ENCODE peak calls at places on chromosomes 11 and 22, in four cellular contexts. F, W, A and U are unnamed samples.

GRCh38 chr11:86676010-86676409 is 3.6 kb upstream of the ME3 start:
- DNase-seq in F (no peak), W (no peak), A (no peak), U (no peak)

GRCh38 chr11:1081601-1082311 is 7.1 kb downstream of the MUC2 start:
- DNase-seq in F (no peak), W (no peak), A (no peak), U (no peak)

GRCh38 chr11:64868904-64869570 is 9.4 kb downstream of the EHD1 start:
- DNase-seq in F (no peak), W (no peak), A (no peak), U (no peak)

GRCh38 chr22:32802291-32802826 is 854 bp downstream of the TIMP3 start:
- DNase-seq in F (no peak), W (no peak), A (no peak), U (no peak)

GRCh38 chr11:84333196-84333595 is 1047.0 kb upstream of the CCDC90B start:
- DNase-seq in F (no peak), W (no peak), A (no peak), U (no peak)

GRCh38 chr11:122665882-122666281 is 10.4 kb downstream of the UBASH3B start:
- DNase-seq in F (no peak), W (no peak), A (no peak), U (peak)

GRCh38 chr11:117917591-117917990 is 11.6 kb downstream of the TMPRSS13 start:
- DNase-seq in F (no peak), W (no peak), A (no peak), U (no peak)

GRCh38 chr22:19666663-19667593 is 47.4 kb upstream of the SEPTIN5 start:
- DNase-seq in F (no peak), W (peak), A (no peak), U (no peak)

GRCh38 chr22:50252081-50253045 is 1.3 kb upstream of the HDAC10 start:
- DNase-seq in F (peak), W (no peak), A (no peak), U (no peak)

GRCh38 chr22:35150163-35151107 is 84.5 kb downstream of the ISX start:
- DNase-seq in F (no peak), W (peak), A (no peak), U (peak)

GRCh38 chr22:17692841-17693240 is 54.3 kb downstream of the BCL2L13 start:
- DNase-seq in F (no peak), W (no peak), A (no peak), U (no peak)

GRCh38 chr11:46639197-46639839 is 22.0 kb downstream of the ATG13 start:
- DNase-seq in F (no peak), W (no peak), A (no peak), U (peak)

GRCh38 chr11:2511421-2512369 is 66.9 kb downstream of the KCNQ1 start:
- DNase-seq in F (peak), W (peak), A (no peak), U (peak)

GRCh38 chr11:2689551-2690260 is 10.1 kb downstream of the KCNQ1OT1 start:
- DNase-seq in F (no peak), W (no peak), A (no peak), U (no peak)

GRCh38 chr11:64723907-64724862 is 1.2 kb upstream of the NRXN2 start:
- DNase-seq in F (no peak), W (no peak), A (no peak), U (no peak)

GRCh38 chr11:58006940-58007339 is 16.7 kb upstream of the OR9Q1 start:
- DNase-seq in F (no peak), W (no peak), A (no peak), U (no peak)

GRCh38 chr11:13942908-13943505 is 19.5 kb upstream of the SPON1 start:
- DNase-seq in F (no peak), W (no peak), A (no peak), U (no peak)

GRCh38 chr11:26704249-26704648 is 17.6 kb downstream of the SLC5A12 start:
- DNase-seq in F (no peak), W (no peak), A (no peak), U (no peak)

GRCh38 chr11:134176284-134176683 is 47.5 kb downstream of the NCAPD3 start:
- DNase-seq in F (no peak), W (no peak), A (no peak), U (no peak)

GRCh38 chr11:10305262-10305963 is 540 bp downstream of the ADM start:
- DNase-seq in F (no peak), W (peak), A (no peak), U (peak)

GRCh38 chr11:119323532-119324033 is 6.7 kb upstream of the MCAM start:
- DNase-seq in F (no peak), W (peak), A (peak), U (no peak)

GRCh38 chr22:23233746-23234408 is 53.6 kb downstream of the BCR start:
- DNase-seq in F (no peak), W (peak), A (no peak), U (no peak)

GRCh38 chr11:33772300-33772699 is 2.0 kb downstream of the FBXO3 start:
- DNase-seq in F (no peak), W (peak), A (no peak), U (no peak)

GRCh38 chr11:33775832-33776231 is 1.5 kb upstream of the FBXO3 start:
- DNase-seq in F (no peak), W (no peak), A (peak), U (no peak)

GRCh38 chr11:33774356-33775063 is at the start of gene FBXO3:
- DNase-seq in F (peak), W (peak), A (no peak), U (peak)

GRCh38 chr11:33775064-33775807 is 916 bp upstream of the FBXO3 start:
- DNase-seq in F (no peak), W (no peak), A (no peak), U (no peak)

DNA sequence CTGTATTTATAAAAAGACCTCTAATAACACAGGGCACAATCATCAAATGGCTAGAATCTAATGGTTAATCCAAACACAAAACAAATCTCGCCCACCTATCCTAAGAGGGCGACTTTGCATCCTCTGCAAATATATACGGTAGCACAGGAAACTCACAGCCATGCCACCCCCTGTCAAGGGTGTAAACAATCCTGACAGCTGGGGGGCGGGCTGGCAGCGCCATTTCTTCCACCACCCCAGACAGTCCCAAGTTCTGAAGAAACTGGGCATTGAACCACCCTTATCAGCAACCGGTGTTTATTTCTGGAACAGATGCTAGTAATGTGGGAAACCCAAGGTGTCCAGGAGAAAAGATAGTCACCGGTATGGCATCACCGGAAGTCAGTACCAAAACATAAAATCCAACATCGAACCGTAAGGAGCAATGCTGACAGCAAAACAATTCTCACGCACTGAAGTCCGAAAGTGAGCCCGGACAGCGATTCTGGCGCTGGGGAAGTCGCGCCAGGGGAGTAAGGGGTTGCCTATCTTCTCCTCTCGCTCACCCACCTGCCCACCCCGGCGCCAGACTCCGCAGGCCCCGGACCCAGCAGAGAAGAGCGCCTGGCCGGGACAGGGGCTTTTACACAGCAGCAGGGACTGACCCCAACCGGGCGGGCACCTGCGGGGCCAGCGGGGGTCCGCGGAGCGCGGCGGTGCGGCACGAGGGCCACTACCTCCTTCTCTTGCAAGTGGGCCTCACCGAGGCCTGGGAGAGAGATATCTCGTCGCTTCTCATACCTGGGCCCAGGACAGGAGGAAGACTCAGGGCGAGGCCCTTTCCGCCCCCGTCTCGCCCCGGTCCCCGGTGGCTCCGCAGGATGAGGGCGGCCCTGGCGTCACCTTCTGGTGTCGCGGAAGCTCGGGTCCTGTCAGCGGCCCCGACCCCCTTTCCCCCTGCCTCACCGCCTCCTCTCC is 643 bp downstream of the FBXO3 start:
- DNase-seq in F (peak), W (peak), A (no peak), U (no peak)
- TF ChIP-seq SPI1 in F (no peak), W (no peak), A (no peak), U (no peak)

GRCh38 chr11:40269865-40270264 is 1189.6 kb downstream of the LRRC4C start:
- DNase-seq in F (no peak), W (no peak), A (no peak), U (no peak)
- TF ChIP-seq SPI1 in F (no peak), W (no peak), A (no peak), U (no peak)

DNA sequence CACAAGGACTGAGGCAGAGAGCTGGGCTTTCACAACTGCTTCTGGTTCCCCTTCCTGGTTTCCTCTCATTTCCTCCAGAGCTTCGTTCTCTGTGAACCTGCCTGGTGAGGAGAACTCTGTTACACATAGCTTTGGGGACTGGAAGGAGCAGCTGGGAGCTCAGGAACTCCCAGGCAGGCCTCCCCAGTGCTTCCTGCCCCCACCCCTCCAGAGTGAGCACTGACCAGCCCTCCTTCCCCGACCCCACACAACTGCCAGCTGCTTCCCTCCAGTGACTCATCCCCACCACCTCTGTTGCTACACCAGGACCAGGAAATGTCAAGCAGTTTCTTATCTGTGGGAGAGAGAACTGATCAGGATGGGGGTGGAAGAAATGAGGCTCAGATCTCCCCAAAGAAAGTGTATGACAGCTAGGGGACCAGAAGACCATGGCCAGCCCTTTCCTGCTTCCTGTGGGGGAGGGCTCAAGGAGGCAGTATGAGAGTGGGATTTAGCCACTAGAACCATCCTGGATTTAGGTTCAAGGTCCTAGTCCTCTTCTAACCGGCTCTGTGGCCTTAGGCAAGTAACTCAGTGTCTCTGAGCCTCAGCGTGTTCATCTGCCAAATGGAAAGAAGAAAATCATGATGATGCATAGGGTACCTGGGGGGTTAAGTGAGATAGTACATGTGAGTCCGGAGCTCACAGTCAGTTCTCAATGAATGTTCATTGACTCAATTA is 4.5 kb upstream of the TP53I11 start:
- DNase-seq in F (no peak), W (peak), A (no peak), U (peak)
- TF ChIP-seq SPI1 in F (no peak), W (no peak), A (no peak), U (peak)

DNA sequence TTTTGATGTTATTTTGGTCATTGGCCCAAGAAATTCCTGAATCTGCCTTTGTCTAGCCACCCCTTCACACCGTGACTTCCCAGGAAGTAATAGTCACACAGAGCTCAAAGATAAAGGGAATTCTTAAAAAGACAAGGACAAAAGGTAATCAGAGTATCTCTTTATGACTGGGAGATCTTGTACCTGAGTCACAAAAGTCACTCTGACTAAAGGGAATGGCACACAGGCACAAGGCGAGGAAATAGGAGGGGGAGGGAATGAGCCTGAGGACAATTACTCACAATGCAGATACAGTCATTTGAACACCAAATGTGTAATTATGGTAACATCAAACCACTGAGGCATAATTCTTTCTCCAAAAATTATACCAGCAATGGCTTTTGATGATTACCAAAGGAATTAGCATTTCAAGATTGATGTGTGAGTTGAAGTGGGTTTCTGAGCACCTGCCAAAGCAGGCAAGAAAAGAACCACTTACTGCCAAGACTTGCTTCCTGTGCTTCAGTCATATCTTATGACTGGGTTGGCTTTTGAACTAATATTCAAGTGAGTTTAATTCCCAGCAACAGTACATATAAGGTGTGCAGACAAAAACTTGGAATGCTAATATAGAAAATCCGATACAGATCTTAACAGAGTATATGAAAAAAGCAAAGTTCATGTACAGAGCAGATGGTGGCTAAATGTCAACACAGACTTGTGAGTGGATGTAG is 856.4 kb downstream of the LRRC4C start:
- DNase-seq in F (no peak), W (no peak), A (no peak), U (no peak)
- TF ChIP-seq SPI1 in F (no peak), W (no peak), A (no peak), U (no peak)

GRCh38 chr22:39382410-39382809 is 17.2 kb upstream of the TAB1 start:
- DNase-seq in F (no peak), W (no peak), A (peak), U (no peak)
- TF ChIP-seq SPI1 in F (no peak), W (no peak), A (no peak), U (no peak)

GRCh38 chr11:73383249-73384126 is 7.3 kb downstream of the RELT start:
- DNase-seq in F (no peak), W (no peak), A (no peak), U (no peak)
- TF ChIP-seq SPI1 in F (no peak), W (no peak), A (no peak), U (no peak)

DNA sequence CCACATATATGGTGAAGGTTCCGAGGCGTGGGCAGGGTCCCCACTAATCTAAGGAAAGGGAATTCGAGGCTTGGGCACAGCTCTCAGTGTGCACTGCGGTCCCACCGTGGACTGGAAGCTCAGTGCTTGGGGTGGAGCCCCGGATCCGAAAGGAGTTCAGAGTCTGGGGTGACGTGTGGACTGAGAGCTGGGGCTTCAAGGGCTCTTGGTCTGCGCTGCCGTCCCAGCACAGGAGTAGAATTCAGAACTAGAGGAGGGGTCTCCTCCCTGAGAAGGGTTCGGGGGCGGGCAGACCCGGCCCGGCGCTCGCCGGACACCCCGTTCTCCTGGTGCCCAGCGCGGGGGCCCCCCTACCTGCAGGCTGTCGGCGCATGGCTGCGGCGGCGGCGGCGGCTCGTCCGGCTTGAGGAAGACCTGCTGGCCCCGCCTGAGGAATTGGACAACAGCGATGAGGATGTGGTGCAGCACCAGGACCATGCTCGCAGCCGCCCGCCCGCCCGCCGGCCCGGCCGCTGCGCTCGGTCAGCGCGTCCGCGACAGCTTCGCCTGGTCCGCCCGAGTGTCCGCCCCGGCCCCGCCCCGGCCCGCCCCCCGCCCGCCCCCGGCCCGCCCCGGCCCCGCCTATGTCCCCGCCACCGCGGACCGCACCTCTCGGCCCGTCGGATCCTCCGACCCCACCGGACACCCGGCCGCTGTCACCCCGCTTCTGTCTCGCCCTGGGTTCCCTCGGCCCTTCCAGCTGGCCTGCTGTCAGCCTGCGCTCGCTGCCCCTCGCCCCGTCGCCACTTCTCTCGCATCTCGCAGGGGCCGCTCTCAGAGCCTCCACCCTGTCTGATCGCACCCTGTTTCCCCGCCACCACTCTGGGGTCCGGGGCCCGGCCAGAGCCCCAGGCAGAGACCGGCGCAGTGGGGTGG is 32.1 kb downstream of the PDE2A start:
- DNase-seq in F (peak), W (peak), A (no peak), U (no peak)
- TF ChIP-seq SPI1 in F (no peak), W (no peak), A (no peak), U (no peak)

GRCh38 chr11:104761511-104761910 is 136.7 kb downstream of the CASP12 start:
- DNase-seq in F (no peak), W (no peak), A (no peak), U (no peak)

GRCh38 chr11:104759464-104759863 is 138.8 kb downstream of the CASP12 start:
- DNase-seq in F (no peak), W (no peak), A (no peak), U (no peak)

GRCh38 chr11:104765401-104765800 is 132.9 kb downstream of the CASP12 start:
- DNase-seq in F (no peak), W (no peak), A (no peak), U (no peak)

GRCh38 chr11:104764718-104765045 is 133.6 kb downstream of the CASP12 start:
- DNase-seq in F (no peak), W (no peak), A (no peak), U (no peak)

DNA sequence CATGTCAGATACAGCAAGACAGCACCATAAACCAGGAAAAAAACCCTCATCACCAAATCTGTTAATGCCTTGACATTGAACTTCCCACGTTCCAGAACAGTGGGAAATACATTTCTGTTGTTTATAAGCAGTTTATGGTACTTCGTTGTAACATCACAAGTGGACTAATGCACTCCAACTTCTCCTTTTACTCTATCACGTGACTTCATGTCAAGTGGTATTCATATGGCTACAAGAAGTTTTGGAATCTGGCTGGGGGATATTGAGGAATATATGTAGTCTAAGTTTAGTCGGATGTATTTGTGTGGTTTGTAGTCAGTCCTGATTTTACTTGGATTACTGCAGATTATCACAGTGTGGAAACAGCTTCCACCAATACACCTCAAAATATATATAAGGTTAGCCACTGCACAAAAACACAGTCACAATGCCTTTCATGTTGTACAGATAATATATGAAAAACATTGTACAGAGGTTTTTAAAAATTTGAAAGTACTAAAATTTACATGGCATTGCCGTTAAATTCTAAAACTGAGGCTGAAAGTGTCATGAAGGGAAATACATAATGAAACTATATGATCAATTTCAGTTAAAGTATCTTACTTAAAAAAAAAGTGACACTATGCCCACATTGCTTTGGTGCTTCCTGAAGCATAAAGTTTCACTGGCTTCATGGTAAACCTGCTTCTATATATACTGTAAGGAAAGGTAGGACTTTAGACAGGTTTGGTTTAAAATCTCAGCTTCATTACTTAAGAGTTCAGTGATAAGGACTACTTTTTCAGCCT is 134.1 kb downstream of the CASP12 start:
- DNase-seq in F (no peak), W (no peak), A (no peak), U (no peak)
- TF ChIP-seq SPI1 in F (no peak), W (no peak), A (no peak), U (no peak)